ENCODE peak calls at places on chromosomes 5 and 9, in eight cellular contexts. D, Z, Y, T, G, U, L and M are unnamed samples.

GRCh38 chr5:103904651-103905050 is 342.1 kb upstream of the NUDT12 start:
- DNase-seq in D (no peak), Z (no peak), Y (no peak), T (no peak), G (no peak), U (no peak), L (no peak), M (no peak)

GRCh38 chr9:133729646-133730281 is 8.4 kb downstream of the SARDH start:
- DNase-seq in D (peak; percentile 45), Z (peak; percentile 57), Y (no peak), T (no peak), G (peak; percentile 21), U (no peak), L (no peak), M (no peak)

GRCh38 chr5:138789771-138790242 is 36.6 kb downstream of the CTNNA1 start:
- DNase-seq in D (no peak), Z (no peak), Y (peak; percentile 17), T (peak; percentile 50), G (no peak), U (peak; percentile 62), L (no peak), M (peak; percentile 86)

GRCh38 chr5:65120371-65120967 is 351.7 kb downstream of the CWC27 start:
- DNase-seq in D (no peak), Z (no peak), Y (no peak), T (no peak), G (no peak), U (no peak), L (no peak), M (no peak)

GRCh38 chr5:72387985-72388384 is 67.8 kb downstream of the PTCD2 start:
- DNase-seq in D (no peak), Z (no peak), Y (peak; percentile 41), T (peak; percentile 90), G (no peak), U (no peak), L (no peak), M (no peak)

GRCh38 chr5:125357660-125358059 is 611.2 kb upstream of the ZNF608 start:
- DNase-seq in D (no peak), Z (no peak), Y (no peak), T (no peak), G (no peak), U (no peak), L (no peak), M (no peak)

GRCh38 chr9:91857831-91858669 is 92.0 kb downstream of the ROR2 start:
- DNase-seq in D (no peak), Z (peak; percentile 71), Y (no peak), T (no peak), G (no peak), U (no peak), L (no peak), M (peak; percentile 44)

GRCh38 chr5:111960466-111961215 is 203.6 kb upstream of the NREP start:
- DNase-seq in D (no peak), Z (no peak), Y (no peak), T (no peak), G (no peak), U (no peak), L (no peak), M (no peak)

GRCh38 chr5:141001854-141002666 is 35.8 kb downstream of the PCDHAC2 start:
- DNase-seq in D (no peak), Z (no peak), Y (no peak), T (peak; percentile 12), G (peak; percentile 27), U (no peak), L (no peak), M (peak; percentile 96)

GRCh38 chr5:76807296-76807695 is 11.5 kb upstream of the F2RL1 start:
- DNase-seq in D (no peak), Z (no peak), Y (no peak), T (peak; percentile 78), G (no peak), U (no peak), L (no peak), M (peak; percentile 84)

GRCh38 chr5:136249678-136250266 is 56.8 kb upstream of the SMIM32 start:
- DNase-seq in D (peak; percentile 59), Z (no peak), Y (peak; percentile 43), T (peak; percentile 64), G (peak; percentile 55), U (peak; percentile 67), L (no peak), M (peak; percentile 79)

GRCh38 chr9:92607773-92608172 is 62.2 kb downstream of the IPPK start:
- DNase-seq in D (no peak), Z (no peak), Y (no peak), T (peak; percentile 62), G (no peak), U (no peak), L (no peak), M (no peak)

GRCh38 chr9:116112236-116112635 is 41.4 kb upstream of the PAPPA start:
- DNase-seq in D (no peak), Z (no peak), Y (no peak), T (peak; percentile 5), G (no peak), U (no peak), L (no peak), M (peak; percentile 29)

GRCh38 chr9:71663931-71664459 is 104.3 kb downstream of the CEMIP2 start:
- DNase-seq in D (no peak), Z (no peak), Y (no peak), T (no peak), G (no peak), U (no peak), L (no peak), M (peak; percentile 67)

GRCh38 chr5:115170128-115170923 is 618 bp upstream of the TRIM36 start:
- DNase-seq in D (no peak), Z (no peak), Y (no peak), T (peak; percentile 49), G (no peak), U (peak; percentile 29), L (no peak), M (peak; percentile 73)

GRCh38 chr9:128257086-128257825 is 18.6 kb downstream of the GOLGA2 start:
- DNase-seq in D (no peak), Z (no peak), Y (no peak), T (no peak), G (no peak), U (no peak), L (no peak), M (no peak)

GRCh38 chr9:120532475-120532874 is 47.5 kb downstream of the CDK5RAP2 start:
- DNase-seq in D (peak; percentile 63), Z (no peak), Y (no peak), T (no peak), G (peak; percentile 72), U (no peak), L (no peak), M (no peak)

GRCh38 chr9:4550777-4551476 is 60.7 kb downstream of the SLC1A1 start:
- DNase-seq in D (no peak), Z (no peak), Y (no peak), T (peak; percentile 40), G (no peak), U (no peak), L (no peak), M (no peak)

DNA sequence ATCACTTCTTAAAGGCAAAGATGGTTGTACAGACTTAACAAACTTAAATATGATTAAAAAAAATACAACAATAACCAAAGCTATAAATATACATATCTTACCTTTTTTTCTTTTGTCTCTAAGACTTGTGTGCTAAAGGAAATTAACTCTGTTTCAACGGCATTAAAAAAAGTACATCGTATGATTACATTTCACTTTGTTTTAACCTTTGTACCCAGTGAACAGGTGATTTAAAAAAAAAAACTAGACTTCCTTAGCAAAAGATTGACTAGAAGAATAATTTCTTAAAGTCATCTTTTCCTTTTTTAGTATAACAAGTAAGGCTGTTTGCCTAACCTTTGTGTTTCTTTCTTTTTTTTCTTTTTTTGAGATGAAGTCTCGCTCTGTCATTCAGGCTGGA is at the start of gene LRRC19:
- DNase-seq in D (no peak), Z (no peak), Y (no peak), T (no peak), G (no peak), U (no peak), L (no peak), M (no peak)
- TF ChIP-seq POLR2AphosphoS5 in D (no peak), Z (no peak), Y (no peak), T (no peak), G (no peak), U (no peak), L (no peak), M (no peak)

GRCh38 chr5:55441107-55441771 is 93.5 kb downstream of the PLPP1 start:
- DNase-seq in D (no peak), Z (no peak), Y (no peak), T (no peak), G (no peak), U (no peak), L (no peak), M (peak; percentile 22)

GRCh38 chr5:55438931-55439477 is 95.8 kb downstream of the PLPP1 start:
- DNase-seq in D (no peak), Z (peak; percentile 87), Y (no peak), T (no peak), G (no peak), U (no peak), L (no peak), M (peak; percentile 53)

GRCh38 chr5:55440188-55440646 is 94.5 kb downstream of the PLPP1 start:
- DNase-seq in D (no peak), Z (peak; percentile 71), Y (no peak), T (no peak), G (no peak), U (peak; percentile 42), L (no peak), M (peak; percentile 43)

GRCh38 chr5:55437452-55437851 is 97.3 kb downstream of the PLPP1 start:
- DNase-seq in D (no peak), Z (no peak), Y (no peak), T (no peak), G (no peak), U (no peak), L (no peak), M (no peak)

DNA sequence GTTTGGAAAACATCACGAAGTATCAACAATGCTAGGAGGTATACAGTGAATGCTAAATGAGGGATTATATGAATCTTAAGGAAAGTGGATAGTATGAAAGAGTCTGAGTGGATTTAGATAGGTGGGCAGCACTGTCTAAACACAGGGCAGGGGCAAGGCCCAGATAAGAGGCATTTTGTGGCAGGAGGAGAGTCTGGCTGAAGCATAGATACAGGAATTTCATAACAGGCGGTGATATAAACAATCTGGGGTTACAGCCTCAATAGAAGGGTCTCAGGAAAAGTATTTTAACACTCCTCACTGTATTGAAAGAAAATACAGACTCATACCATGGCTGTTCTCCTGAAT is 96.9 kb downstream of the PLPP1 start:
- DNase-seq in D (no peak), Z (no peak), Y (no peak), T (no peak), G (no peak), U (no peak), L (no peak), M (no peak)
- TF ChIP-seq POLR2AphosphoS5 in D (no peak), Z (no peak), Y (no peak), T (no peak), G (no peak), U (no peak), L (no peak), M (no peak)

DNA sequence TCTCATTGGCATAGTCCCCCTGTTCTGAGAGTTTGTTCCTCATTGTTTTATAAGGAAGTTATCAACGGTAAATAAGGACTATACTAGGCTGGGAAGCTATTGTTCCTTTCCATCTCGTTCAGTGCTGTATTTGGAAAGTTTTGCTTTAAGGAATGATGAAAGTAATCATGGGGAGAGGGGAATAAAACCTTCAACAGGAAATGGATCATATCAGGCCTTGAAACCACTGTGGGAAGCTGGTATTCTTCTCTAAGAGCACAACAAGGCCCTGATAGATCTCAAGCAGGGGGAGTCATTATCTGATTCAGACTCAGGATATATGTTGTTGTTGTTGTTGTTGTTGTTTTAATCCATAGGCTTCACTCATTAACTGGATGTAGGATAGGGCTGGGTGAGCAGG is 474.5 kb downstream of the ENC1 start:
- DNase-seq in D (no peak), Z (no peak), Y (no peak), T (peak; percentile 88), G (no peak), U (no peak), L (no peak), M (no peak)
- TF ChIP-seq POLR2AphosphoS5 in D (no peak), Z (no peak), Y (no peak), T (no peak), G (no peak), U (no peak), L (no peak), M (no peak)

GRCh38 chr5:57816108-57816507 is 333.5 kb upstream of the ACTBL2 start:
- DNase-seq in D (no peak), Z (no peak), Y (peak; percentile 90), T (peak; percentile 69), G (no peak), U (no peak), L (no peak), M (peak; percentile 23)
- TF ChIP-seq POLR2AphosphoS5 in D (no peak), Z (no peak), Y (no peak), T (no peak), G (no peak), U (no peak), L (no peak), M (no peak)